ENCODE peak calls at places on chromosomes 1 and 21, in eight cellular contexts. B is KBM-7; P is kidney tubule cell; L is stimulated activated CD4-positive, alpha-beta T cell treated with anti-CD3 and anti-CD28 coated beads, Interleukin-15, amount 100 ng/mL, for 24 hours; V is activated CD8-positive, alpha-beta memory T cell treated with anti-CD3 and anti-CD28 coated beads for 48 hours; Z is WTC11; A is NCI-H1105; W is GM20000. X is an unnamed sample.

GRCh38 chr1:68384321-68384813 is 65.4 kb downstream of the RPE65 start:
- DNase-seq in B (no peak), P (peak), L (no peak), V (no peak), Z (no peak), A (no peak), W (no peak), X (peak)

GRCh38 chr1:112889052-112889451 is 66.9 kb downstream of the SLC16A1 start:
- DNase-seq in B (no peak), P (no peak), L (no peak), V (no peak), Z (no peak), A (no peak), W (no peak), X (no peak)

GRCh38 chr1:33018112-33018511 is 18.6 kb downstream of the AK2 start:
- DNase-seq in B (no peak), P (no peak), L (no peak), V (no peak), Z (no peak), A (no peak), W (no peak), X (no peak)

GRCh38 chr1:27037518-27037917 is 24.9 kb upstream of the TENT5B start:
- DNase-seq in B (no peak), P (no peak), L (no peak), V (no peak), Z (no peak), A (peak), W (no peak), X (no peak)

GRCh38 chr1:7608628-7609295 is 162.3 kb upstream of the VAMP3 start:
- DNase-seq in B (no peak), P (peak), L (no peak), V (no peak), Z (peak), A (no peak), W (no peak), X (no peak)

GRCh38 chr1:228090613-228091081 is 8.1 kb downstream of the ARF1 start:
- DNase-seq in B (no peak), P (peak), L (no peak), V (no peak), Z (no peak), A (no peak), W (no peak), X (peak)

GRCh38 chr1:92404661-92405060 is 82.1 kb downstream of the GFI1 start:
- DNase-seq in B (no peak), P (peak), L (no peak), V (no peak), Z (no peak), A (no peak), W (no peak), X (peak)

GRCh38 chr1:72623299-72623708 is 341.0 kb upstream of the NEGR1 start:
- DNase-seq in B (peak), P (peak), L (no peak), V (no peak), Z (no peak), A (peak), W (peak), X (peak)

GRCh38 chr1:235075121-235075954 is 53.3 kb downstream of the TOMM20 start:
- DNase-seq in B (peak), P (peak), L (peak), V (peak), Z (no peak), A (no peak), W (peak), X (peak)

GRCh38 chr1:53957231-53957818 is 11.2 kb downstream of the LRRC42 start:
- DNase-seq in B (no peak), P (peak), L (no peak), V (no peak), Z (no peak), A (no peak), W (no peak), X (peak)

GRCh38 chr1:113904292-113904673 is 316 bp downstream of the AP4B1 start:
- DNase-seq in B (no peak), P (no peak), L (no peak), V (no peak), Z (peak), A (peak), W (no peak), X (peak)

GRCh38 chr1:180976958-180977357 is 45.7 kb downstream of the STX6 start:
- DNase-seq in B (no peak), P (no peak), L (no peak), V (no peak), Z (no peak), A (no peak), W (no peak), X (no peak)

GRCh38 chr1:111618953-111619634 is 495 bp upstream of the RAP1A start:
- DNase-seq in B (no peak), P (peak), L (no peak), V (no peak), Z (no peak), A (no peak), W (no peak), X (peak)

GRCh38 chr1:41482906-41483895 is 1.3 kb downstream of the EDN2 start:
- DNase-seq in B (no peak), P (no peak), L (no peak), V (no peak), Z (no peak), A (peak), W (no peak), X (no peak)

GRCh38 chr1:2452583-2453315 is 23.3 kb upstream of the PLCH2 start:
- DNase-seq in B (no peak), P (peak), L (no peak), V (no peak), Z (no peak), A (no peak), W (no peak), X (no peak)

GRCh38 chr1:110135268-110136065 is 14.8 kb upstream of the SLC6A17 start:
- DNase-seq in B (no peak), P (no peak), L (no peak), V (no peak), Z (no peak), A (no peak), W (no peak), X (peak)

GRCh38 chr1:87410771-87411170 is 82.1 kb downstream of the LMO4 start:
- DNase-seq in B (no peak), P (no peak), L (no peak), V (no peak), Z (no peak), A (peak), W (no peak), X (peak)

GRCh38 chr21:43287111-43287973 is 118.5 kb downstream of the CRYAA start:
- DNase-seq in B (no peak), P (no peak), L (no peak), V (no peak), Z (no peak), A (no peak), W (no peak), X (peak)

GRCh38 chr1:59136541-59137335 is 160.2 kb upstream of the FGGY start:
- DNase-seq in B (no peak), P (peak), L (no peak), V (no peak), Z (no peak), A (no peak), W (no peak), X (no peak)

GRCh38 chr1:145846191-145846590 is 761 bp downstream of the NUDT17 start:
- DNase-seq in B (peak), P (peak), L (peak), V (no peak), Z (peak), A (no peak), W (peak), X (peak)

GRCh38 chr1:83763281-83764095 is 235.4 kb downstream of the TTLL7 start:
- DNase-seq in B (no peak), P (no peak), L (no peak), V (no peak), Z (no peak), A (no peak), W (no peak), X (no peak)

GRCh38 chr1:235557495-235557894 is 53.2 kb upstream of the B3GALNT2 start:
- DNase-seq in B (peak), P (no peak), L (peak), V (no peak), Z (peak), A (no peak), W (no peak), X (peak)

GRCh38 chr1:193919827-193920226 is 733.4 kb upstream of the B3GALT2 start:
- DNase-seq in B (no peak), P (no peak), L (no peak), V (no peak), Z (no peak), A (no peak), W (no peak), X (no peak)

X was measured in DMS53.